ENCODE peak calls at places on chromosomes 11 and 22, in seven cellular contexts. D is H9, C is mesendoderm, L is mesenchymal stem cell, W is IMR-90, Q is H1, R is trophoblast cell. U is an unnamed sample.

GRCh38 chr22:45865561-45866397 is 111.2 kb downstream of the WNT7B start:
- DNase-seq in W (no peak), L (no peak), D (peak), R (no peak), Q (no peak), C (no peak), U (no peak)

GRCh38 chr11:1231396-1232327 is 8.8 kb downstream of the MUC5B start:
- DNase-seq in L (no peak), Q (no peak), R (no peak), W (no peak), C (no peak), D (peak), U (no peak)

GRCh38 chr11:104033561-104033960 is 2.9 kb upstream of the DDI1 start:
- DNase-seq in Q (no peak), C (no peak), W (peak), L (peak), D (no peak), R (no peak), U (no peak)

GRCh38 chr22:47166446-47167016 is 404.1 kb downstream of the TBC1D22A start:
- DNase-seq in R (no peak), D (peak), Q (no peak), L (no peak), C (no peak), W (no peak), U (no peak)

GRCh38 chr11:18420067-18420466 is 7.9 kb downstream of the LDHC start:
- DNase-seq in D (no peak), R (no peak), Q (no peak), L (no peak), C (no peak), W (no peak), U (no peak)

GRCh38 chr11:112548641-112549040 is 288.0 kb upstream of the PLET1 start:
- DNase-seq in D (no peak), C (no peak), R (no peak), W (no peak), L (no peak), Q (no peak), U (no peak)

GRCh38 chr22:37634505-37635002 is 4.9 kb upstream of the SH3BP1 start:
- DNase-seq in Q (no peak), C (peak), W (no peak), L (no peak), R (no peak), D (no peak), U (no peak)

GRCh38 chr11:69464621-69464960 is 16.9 kb upstream of the LINC01488 start:
- DNase-seq in D (no peak), C (no peak), W (no peak), L (no peak), Q (no peak), R (no peak), U (no peak)

GRCh38 chr11:69650832-69651344 is 9.9 kb downstream of the CCND1 start:
- DNase-seq in C (no peak), Q (no peak), W (no peak), D (no peak), R (no peak), L (no peak), U (no peak)

GRCh38 chr22:44316393-44317162 is 3.8 kb upstream of the SHISAL1 start:
- DNase-seq in L (no peak), D (no peak), C (no peak), W (no peak), R (no peak), Q (no peak), U (no peak)

GRCh38 chr11:106950067-106950491 is 68.2 kb downstream of the GUCY1A2 start:
- DNase-seq in R (no peak), D (no peak), C (no peak), Q (no peak), L (no peak), W (no peak), U (no peak)

GRCh38 chr11:70630068-70630467 is 231.7 kb downstream of the CTTN start:
- DNase-seq in C (no peak), Q (no peak), R (no peak), D (no peak), L (no peak), W (no peak), U (no peak)

DNA sequence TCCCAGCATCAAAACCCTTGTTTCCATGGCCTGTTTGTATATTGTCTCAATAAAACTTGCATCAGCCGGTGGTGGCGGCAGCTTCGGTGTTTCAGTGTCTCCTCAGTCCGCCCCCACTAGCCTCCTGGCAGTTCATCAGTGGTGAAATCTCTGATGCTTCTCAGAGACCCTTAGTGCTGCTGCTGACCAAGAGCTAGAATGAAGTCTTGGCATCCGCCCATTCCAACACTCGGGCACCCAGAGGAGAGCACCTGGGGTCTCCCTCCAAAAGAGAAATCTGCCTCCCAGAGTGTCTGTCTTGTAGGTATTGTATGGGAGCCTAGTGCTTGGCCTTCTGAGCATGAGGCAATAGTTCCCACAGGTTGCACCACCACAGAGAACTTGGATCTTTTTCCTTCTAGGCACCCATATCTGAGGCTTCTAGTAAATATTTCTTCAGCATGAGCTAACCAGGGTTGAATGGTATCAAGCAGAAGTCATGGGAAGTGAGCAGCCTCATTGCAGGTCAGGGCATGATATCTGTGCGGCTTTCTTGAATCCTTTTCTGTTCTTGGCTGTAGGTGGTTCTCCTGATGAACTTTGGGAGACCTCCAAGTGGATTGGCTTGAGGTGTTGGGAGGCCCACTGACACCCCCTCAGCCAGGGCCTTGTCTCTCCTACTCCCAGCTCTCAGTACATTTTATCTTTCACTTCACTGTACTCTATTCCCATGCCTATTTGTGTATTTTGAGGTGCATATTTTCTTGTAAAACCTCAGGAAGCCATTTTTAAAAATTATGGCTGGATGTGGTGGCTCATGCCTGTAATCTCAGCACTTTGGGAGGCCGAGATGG is 13.2 kb upstream of the AIFM3 start:
- DNase-seq in R (peak), L (peak), D (no peak), W (peak), C (no peak), Q (no peak), U (no peak)
- H4K8ac ChIP-seq in R (no peak), L (no peak), D (no peak), W (no peak), C (no peak), Q (no peak), U (no peak)

GRCh38 chr11:5488798-5489399 is 414 bp downstream of the OR52D1 start:
- DNase-seq in L (no peak), R (no peak), C (no peak), D (no peak), W (no peak), Q (no peak), U (no peak)

GRCh38 chr11:5489571-5490357 is 1.3 kb downstream of the OR52D1 start:
- DNase-seq in L (peak), C (no peak), R (no peak), Q (no peak), W (peak), D (no peak), U (no peak)

GRCh38 chr11:5486003-5486402 is 2.5 kb upstream of the OR52D1 start:
- DNase-seq in W (no peak), D (no peak), C (no peak), R (no peak), Q (no peak), L (no peak), U (no peak)

GRCh38 chr11:5486421-5486820 is 2.1 kb upstream of the OR52D1 start:
- DNase-seq in L (no peak), Q (no peak), D (no peak), R (no peak), C (peak), W (no peak), U (no peak)

GRCh38 chr11:5488385-5488784 is at the start of gene OR52D1:
- DNase-seq in W (no peak), Q (no peak), D (no peak), C (no peak), L (no peak), R (no peak), U (no peak)
- H4K8ac ChIP-seq in W (no peak), Q (no peak), D (no peak), C (no peak), L (no peak), R (no peak), U (no peak)

GRCh38 chr11:100188137-100188783 is 498.8 kb upstream of the ARHGAP42 start:
- DNase-seq in D (no peak), L (peak), R (no peak), Q (no peak), C (no peak), W (no peak), U (no peak)

GRCh38 chr11:100185588-100185987 is 501.5 kb upstream of the ARHGAP42 start:
- DNase-seq in D (no peak), W (no peak), C (no peak), R (no peak), L (no peak), Q (no peak), U (no peak)

DNA sequence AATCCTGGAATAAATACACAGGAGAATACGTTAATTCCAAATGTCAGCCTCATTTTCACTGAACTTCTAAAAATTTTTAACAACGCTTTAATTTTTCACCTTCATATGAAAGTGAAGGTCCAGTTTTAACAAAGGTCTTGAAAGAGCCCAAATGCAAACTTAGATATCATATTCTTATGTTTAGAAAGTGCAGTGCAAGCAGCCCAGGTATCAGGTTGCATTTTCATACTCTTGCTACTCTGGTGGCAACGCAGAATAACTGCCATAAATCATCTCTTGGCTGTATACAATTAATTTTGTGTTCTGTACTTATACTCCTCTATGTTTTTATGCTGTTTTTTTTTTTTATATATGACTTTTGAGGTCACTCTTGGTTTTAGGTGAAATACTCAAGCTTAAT is 496.7 kb upstream of the ARHGAP42 start:
- DNase-seq in D (no peak), Q (no peak), L (no peak), W (no peak), C (no peak), R (no peak), U (no peak)
- H4K8ac ChIP-seq in D (no peak), Q (no peak), L (no peak), W (no peak), C (no peak), R (no peak), U (no peak)

GRCh38 chr11:73343076-73343833 is 32.9 kb upstream of the RELT start:
- DNase-seq in Q (no peak), C (no peak), L (no peak), W (no peak), R (no peak), D (peak), U (no peak)
- H4K8ac ChIP-seq in Q (no peak), C (no peak), L (peak), W (no peak), R (no peak), D (no peak), U (no peak)

DNA sequence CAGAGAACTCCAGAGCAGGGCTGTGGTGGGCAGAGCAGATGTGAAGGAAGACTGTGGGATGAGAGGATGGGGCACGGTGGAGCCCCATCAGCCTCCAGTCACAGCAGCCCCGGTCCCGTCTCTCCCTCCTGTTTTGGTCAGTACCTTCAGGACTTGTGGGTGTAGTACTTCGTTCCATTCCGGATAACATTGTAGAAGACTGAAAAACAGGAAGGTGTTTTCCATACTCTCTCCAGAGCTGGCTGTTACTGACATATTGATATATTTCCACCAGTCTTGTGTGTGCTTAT is 15.4 kb downstream of the MED15 start:
- DNase-seq in C (no peak), D (no peak), R (no peak), W (no peak), L (no peak), Q (no peak), U (no peak)
- H4K8ac ChIP-seq in C (no peak), D (no peak), R (no peak), W (no peak), L (peak), Q (no peak), U (no peak)

DNA sequence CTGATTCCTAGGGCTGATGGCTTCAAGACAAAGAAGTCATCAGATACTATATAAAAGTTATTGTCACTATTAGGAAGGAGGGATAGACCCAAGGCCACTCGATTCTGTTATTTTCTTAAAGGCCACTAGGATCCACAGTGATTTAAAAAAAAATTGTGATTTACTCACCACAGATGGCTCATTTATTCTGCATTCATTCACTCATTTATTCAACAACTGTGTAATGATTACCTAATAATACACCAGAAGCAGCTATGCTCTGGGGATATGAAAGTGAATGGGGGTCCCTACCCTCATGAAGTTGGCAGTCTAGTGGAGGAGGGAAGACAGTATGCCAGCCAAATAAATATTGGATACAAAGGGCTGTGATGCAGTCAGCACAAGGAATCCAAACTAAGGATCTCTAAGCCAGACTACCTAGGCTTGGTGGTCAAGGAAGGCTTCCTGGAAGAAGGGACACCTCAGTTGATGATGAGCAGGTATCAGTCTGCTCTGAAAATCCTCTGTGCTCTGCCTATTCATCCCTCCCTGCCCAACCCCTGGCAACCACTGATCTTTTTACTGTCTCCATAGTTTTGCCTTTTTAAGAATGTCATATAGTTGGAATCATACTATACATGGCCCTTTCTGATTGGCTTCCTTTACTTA is 110.5 kb downstream of the NAT10 start:
- DNase-seq in Q (no peak), C (no peak), W (peak), L (no peak), D (no peak), R (no peak), U (no peak)
- H4K8ac ChIP-seq in Q (no peak), C (no peak), W (no peak), L (no peak), D (no peak), R (no peak), U (no peak)

GRCh38 chr22:42152661-42153270 is 22.2 kb upstream of the CYP2D6 start:
- DNase-seq in C (no peak), W (no peak), R (no peak), L (no peak), Q (no peak), D (no peak), U (no peak)
- H4K8ac ChIP-seq in C (no peak), W (no peak), R (no peak), L (no peak), Q (no peak), D (no peak), U (peak)

DNA sequence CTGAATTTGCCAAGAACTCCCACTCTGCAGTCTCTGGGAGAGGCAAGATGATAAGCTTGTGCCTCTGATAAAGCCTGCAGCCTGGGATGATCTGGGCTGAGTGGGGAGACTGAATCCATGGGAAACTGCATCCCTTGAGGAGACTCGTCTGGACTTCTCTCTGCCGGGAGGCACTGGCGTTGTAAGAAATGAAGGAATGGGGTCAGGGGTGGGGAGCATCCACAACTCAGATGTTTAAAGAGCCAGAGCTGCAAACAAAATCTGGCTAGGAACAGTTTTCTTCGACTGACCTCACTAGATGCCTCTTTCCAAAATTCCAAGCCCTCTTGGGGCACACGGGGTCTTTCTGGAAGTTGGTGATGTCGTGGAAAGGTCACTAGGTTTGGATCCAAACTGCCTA is 64.4 kb downstream of the SPON1 start:
- DNase-seq in W (peak), Q (no peak), D (no peak), L (no peak), C (peak), R (no peak), U (no peak)
- H4K8ac ChIP-seq in W (no peak), Q (no peak), D (no peak), L (no peak), C (no peak), R (no peak), U (no peak)

GRCh38 chr11:111309516-111309915 is 11.2 kb downstream of the POU2AF3 start:
- DNase-seq in R (no peak), L (no peak), Q (no peak), D (no peak), W (no peak), C (no peak), U (no peak)
- H4K8ac ChIP-seq in R (no peak), L (no peak), Q (no peak), D (no peak), W (no peak), C (no peak), U (no peak)

U was measured in neuronal stem cell.